ENCODE peak calls at places on chromosomes 3 and 15, in eight cellular contexts. Y is K562, I is heart left ventricle, Q is cardiac muscle cell, E is fibroblast of lung, K is hepatocyte, G is thoracic aorta, D is upper lobe of left lung. C is an unnamed sample.

GRCh38 chr3:150721285-150722130 is 17.8 kb upstream of the ERICH6 start:
- DNase-seq in E (peak; percentile 48), Q (peak; percentile 77), Y (peak; percentile 76), D (no peak), K (peak; percentile 76), I (no peak), G (no peak), C (no peak)

GRCh38 chr15:60511351-60512157 is 32.6 kb upstream of the ICE2 start:
- DNase-seq in I (no peak), K (no peak), Y (no peak), E (no peak), Q (peak; percentile 38), D (peak; percentile 21), G (no peak), C (no peak)

GRCh38 chr15:101455291-101455916 is 34.1 kb downstream of the PCSK6 start:
- DNase-seq in Y (peak; percentile 58), D (no peak), E (no peak), K (no peak), I (peak; percentile 52), G (no peak), Q (no peak), C (no peak)

GRCh38 chr15:68379759-68380290 is 52.1 kb downstream of the ITGA11 start:
- DNase-seq in G (no peak), E (no peak), I (no peak), D (no peak), Q (peak; percentile 38), Y (no peak), K (no peak), C (no peak)

GRCh38 chr15:29364429-29365078 is 94.9 kb upstream of the NSMCE3 start:
- DNase-seq in E (peak; percentile 90), Q (peak; percentile 76), Y (peak; percentile 13), G (no peak), I (no peak), D (no peak), K (no peak), C (peak; percentile 21)

GRCh38 chr3:128076783-128077624 is 24.8 kb downstream of the SEC61A1 start:
- DNase-seq in E (no peak), D (peak; percentile 92), I (no peak), Q (no peak), K (peak; percentile 57), Y (peak; percentile 84), G (no peak), C (no peak)

GRCh38 chr3:161069441-161070251 is 35.5 kb downstream of the B3GALNT1 start:
- DNase-seq in D (no peak), Q (peak; percentile 68), Y (peak; percentile 6), K (no peak), G (peak; percentile 14), E (peak; percentile 88), I (no peak), C (peak; percentile 43)

GRCh38 chr3:71857926-71858325 is 73.0 kb upstream of the PROK2 start:
- DNase-seq in Q (peak; percentile 9), K (no peak), Y (no peak), E (no peak), D (no peak), G (no peak), I (no peak), C (no peak)

GRCh38 chr3:97938444-97938843 is 33.8 kb downstream of the RIOX2 start:
- DNase-seq in G (no peak), K (no peak), D (no peak), Y (no peak), E (peak; percentile 27), I (no peak), Q (no peak), C (no peak)

GRCh38 chr3:45528429-45528828 is 66.1 kb upstream of the LIMD1 start:
- DNase-seq in Q (no peak), I (no peak), G (no peak), E (peak; percentile 71), Y (no peak), K (no peak), D (no peak), C (peak; percentile 71)

GRCh38 chr15:32994810-32995424 is 199.6 kb downstream of the FMN1 start:
- DNase-seq in Q (peak; percentile 73), I (no peak), E (peak; percentile 43), D (no peak), Y (peak; percentile 24), K (peak; percentile 30), G (no peak), C (peak; percentile 25)

GRCh38 chr15:98596131-98596530 is 52.2 kb upstream of the IGF1R start:
- DNase-seq in D (no peak), Q (no peak), I (no peak), K (no peak), Y (no peak), G (no peak), E (no peak), C (no peak)

GRCh38 chr15:95044780-95045417 is 813.5 kb downstream of the MCTP2 start:
- DNase-seq in G (no peak), Y (no peak), I (no peak), D (no peak), K (no peak), Q (no peak), E (no peak), C (no peak)

DNA sequence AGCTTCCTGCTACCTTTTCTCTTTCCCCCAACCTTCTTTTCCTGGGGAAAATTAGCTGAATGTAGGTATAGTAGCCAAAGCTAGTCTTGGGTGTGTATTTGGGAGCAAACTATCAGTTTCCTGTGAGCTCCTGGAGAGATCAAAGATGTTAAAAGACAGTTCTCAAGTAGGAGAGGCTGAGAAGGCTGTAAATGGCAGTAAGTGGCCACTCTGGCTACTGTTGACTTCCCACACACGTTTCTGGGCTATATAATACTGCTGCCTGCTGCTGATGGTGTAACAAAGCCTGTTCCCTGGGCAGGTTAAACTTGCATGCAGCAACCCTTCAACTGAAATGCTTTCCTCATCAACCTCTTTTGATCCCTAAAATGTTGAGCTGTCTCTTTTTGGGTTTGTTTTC is 27.6 kb downstream of the ARID3B start:
- DNase-seq in G (no peak), E (no peak), K (no peak), Y (no peak), Q (no peak), D (no peak), I (no peak), C (no peak)
- H3K4me1 ChIP-seq in G (peaks cover 27% of the 10 kb centered on the region), E (peaks cover 6% of the 10 kb centered on the region), K (no peaks in the 10 kb centered on the region), Y (no peaks in the 10 kb centered on the region), Q (peaks cover 78% of the 10 kb centered on the region), D (peaks cover 4% of the 10 kb centered on the region), I (peaks cover 22% of the 10 kb centered on the region), C (peaks cover under 1% of the 10 kb centered on the region)

GRCh38 chr15:63907521-63907920 is 73.8 kb upstream of the HERC1 start:
- DNase-seq in E (no peak), G (no peak), Y (no peak), K (no peak), I (no peak), D (no peak), Q (no peak), C (no peak)

GRCh38 chr15:63904042-63904441 is 70.3 kb upstream of the HERC1 start:
- DNase-seq in Y (no peak), D (no peak), K (no peak), G (no peak), I (no peak), Q (no peak), E (no peak), C (no peak)

GRCh38 chr15:63905558-63906265 is 72.0 kb upstream of the HERC1 start:
- DNase-seq in I (no peak), K (no peak), D (no peak), Q (no peak), E (no peak), G (no peak), Y (no peak), C (no peak)

GRCh38 chr15:63906266-63906584 is 72.5 kb upstream of the HERC1 start:
- DNase-seq in Q (no peak), Y (no peak), I (no peak), G (no peak), K (no peak), E (no peak), D (no peak), C (no peak)

DNA sequence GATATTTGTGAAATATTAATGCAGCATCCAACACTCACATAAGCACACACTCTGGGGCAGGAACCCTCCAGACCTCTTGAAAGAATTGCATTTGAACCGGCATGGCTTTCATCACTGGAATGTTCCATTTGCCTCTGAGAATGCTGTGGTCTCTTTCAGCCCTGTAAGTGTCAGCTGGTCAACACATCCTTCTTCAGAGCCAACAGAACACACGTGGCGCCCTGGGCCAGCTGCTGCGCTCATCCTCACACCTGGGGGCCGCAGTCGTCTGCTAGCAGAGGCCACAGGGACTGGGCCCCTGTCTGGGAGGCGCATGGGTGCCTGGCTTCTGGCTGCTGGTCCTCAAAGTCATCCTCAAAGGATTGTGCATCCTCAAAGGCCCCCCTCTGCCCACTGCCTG is 71.4 kb upstream of the HERC1 start:
- DNase-seq in Q (no peak), K (no peak), I (no peak), E (no peak), Y (no peak), G (no peak), D (peak; percentile 49), C (no peak)
- TF ChIP-seq CTCF in Q (no peak), K (no peak), I (no peak), E (no peak), Y (no peak), G (no peak), D (no peak), C (no peak)

GRCh38 chr3:12968541-12968940 is 104.7 kb downstream of the IQSEC1 start:
- DNase-seq in Y (no peak), K (no peak), D (no peak), E (no peak), G (no peak), Q (no peak), I (no peak), C (no peak)
- H3K27ac ChIP-seq in Y (no peak overlapping the region), K (no peak overlapping the region), D (no peak overlapping the region), E (no peak overlapping the region), G (peak overlapping the region; percentile 56), Q (peak overlapping the region; percentile 69), I (peak overlapping the region; percentile 65), C (no peak overlapping the region)

GRCh38 chr3:149539491-149539890 is 65.0 kb downstream of the TM4SF4 start:
- DNase-seq in Y (no peak), Q (no peak), D (no peak), I (no peak), E (no peak), G (no peak), K (no peak), C (no peak)
- H3K4me1 ChIP-seq in Y (no peaks in the 10 kb centered on the region), Q (peaks cover 50% of the 10 kb centered on the region), D (peaks cover 33% of the 10 kb centered on the region), I (peaks cover 32% of the 10 kb centered on the region), E (peaks cover 16% of the 10 kb centered on the region), G (peaks cover 75% of the 10 kb centered on the region), K (peaks cover 43% of the 10 kb centered on the region), C (peaks cover 15% of the 10 kb centered on the region)

DNA sequence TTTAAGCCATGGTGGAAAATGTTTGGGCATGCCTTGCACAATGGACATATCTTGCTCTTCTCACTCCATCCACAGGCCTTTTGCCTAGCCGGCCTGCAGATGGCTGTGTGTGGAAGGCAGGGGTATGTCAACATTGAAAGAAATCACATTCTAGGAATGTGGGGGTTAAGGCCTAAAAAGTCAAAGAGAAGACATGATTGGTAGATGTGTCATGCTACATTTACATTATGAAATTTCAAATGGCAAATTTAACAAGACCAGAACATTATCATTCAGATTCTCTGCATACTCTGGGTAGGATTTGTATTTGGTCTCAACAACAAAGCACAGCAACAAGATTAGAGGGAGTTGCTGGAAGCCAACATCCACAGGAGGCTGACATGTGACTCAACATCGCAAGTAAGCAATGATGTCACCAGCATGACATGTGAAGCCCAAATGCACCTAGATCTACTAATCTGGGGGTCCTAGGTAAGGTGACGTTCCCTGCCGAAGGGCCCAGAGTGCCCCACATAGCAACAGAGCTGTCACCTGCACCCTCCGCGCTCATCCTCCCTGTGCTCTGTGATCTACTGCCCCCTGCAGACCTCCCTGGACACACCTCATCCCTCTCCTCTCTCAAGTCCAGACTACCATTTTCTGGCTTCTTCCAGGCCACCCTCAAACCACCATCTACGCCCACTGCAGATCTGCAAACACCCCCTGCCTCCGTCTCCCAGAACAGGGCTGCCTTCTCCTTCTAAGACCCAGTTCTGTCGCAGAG is 39.4 kb downstream of the CLDN18 start:
- DNase-seq in Q (peak; percentile 49), I (no peak), D (no peak), G (no peak), K (no peak), E (peak; percentile 77), Y (peak; percentile 3), C (no peak)
- TF ChIP-seq CTCF in Q (no peak), I (no peak), D (no peak), G (no peak), K (no peak), E (peak; percentile 10), Y (peak; percentile 12), C (peak; percentile 17)

C was measured in foreskin keratinocyte.